ENCODE peak calls at places on chromosomes 2 and 18, in six cellular contexts. D is SK-N-SH, G is GM23248, W is neuronal stem cell, O is K562, V is H1. X is an unnamed sample.
A peak's percentile ranks its signal among the peaks of the same experiment; 100 is the strongest.

GRCh38 chr2:237590272-237591020 is at the start of gene RAB17:
- DNase-seq in D (no peak), G (peak; percentile 50), W (no peak), O (no peak), V (no peak), X (peak; percentile 47)

GRCh38 chr2:98399112-98399511 is 45.5 kb upstream of the INPP4A start:
- DNase-seq in D (no peak), G (no peak), W (no peak), O (no peak), V (no peak), X (no peak)

GRCh38 chr2:222900354-222900753 is 39.5 kb downstream of the ACSL3 start:
- DNase-seq in D (no peak), G (peak; percentile 30), W (no peak), O (no peak), V (no peak), X (peak; percentile 60)

GRCh38 chr2:84904717-84905174 is 710 bp upstream of the TMSB10 start:
- DNase-seq in D (peak; percentile 56), G (peak; percentile 83), W (no peak), O (peak; percentile 60), V (peak; percentile 74), X (peak; percentile 78)

GRCh38 chr18:48454146-48454796 is 45.1 kb upstream of the ZBTB7C start:
- DNase-seq in D (no peak), G (no peak), W (no peak), O (no peak), V (no peak), X (no peak)

GRCh38 chr2:101520246-101520645 is 45.3 kb upstream of the RFX8 start:
- DNase-seq in D (no peak), G (peak; percentile 66), W (no peak), O (no peak), V (no peak), X (no peak)

GRCh38 chr2:77831068-77831467 is 308.9 kb upstream of the LRRTM4 start:
- DNase-seq in D (no peak), G (no peak), W (no peak), O (no peak), V (no peak), X (no peak)

GRCh38 chr2:57828221-57828620 is 218.4 kb upstream of the VRK2 start:
- DNase-seq in D (no peak), G (no peak), W (no peak), O (no peak), V (no peak), X (no peak)

GRCh38 chr18:49459404-49460171 is 857 bp downstream of the DYM start:
- DNase-seq in D (peak; percentile 33), G (peak; percentile 71), W (no peak), O (peak; percentile 10), V (no peak), X (no peak)

GRCh38 chr2:195562624-195563566 is 94.1 kb upstream of the SLC39A10 start:
- DNase-seq in D (peak; percentile 31), G (peak; percentile 40), W (no peak), O (no peak), V (no peak), X (peak; percentile 22)

GRCh38 chr2:138919336-138919735 is 139.1 kb upstream of the NXPH2 start:
- DNase-seq in D (no peak), G (no peak), W (no peak), O (no peak), V (no peak), X (no peak)

GRCh38 chr2:120346667-120347358 is 877 bp downstream of the INHBB start:
- DNase-seq in D (peak; percentile 66), G (peak; percentile 68), W (no peak), O (no peak), V (peak; percentile 63), X (peak; percentile 82)

GRCh38 chr2:152432765-152433164 is 97.8 kb downstream of the FMNL2 start:
- DNase-seq in D (no peak), G (no peak), W (no peak), O (no peak), V (no peak), X (no peak)

GRCh38 chr2:152433814-152434213 is 98.8 kb downstream of the FMNL2 start:
- DNase-seq in D (no peak), G (no peak), W (no peak), O (no peak), V (no peak), X (no peak)

GRCh38 chr2:152436148-152436547 is 101.2 kb downstream of the FMNL2 start:
- DNase-seq in D (no peak), G (no peak), W (no peak), O (no peak), V (no peak), X (no peak)

GRCh38 chr2:152433289-152433688 is 98.3 kb downstream of the FMNL2 start:
- DNase-seq in D (no peak), G (no peak), W (no peak), O (no peak), V (no peak), X (no peak)

DNA sequence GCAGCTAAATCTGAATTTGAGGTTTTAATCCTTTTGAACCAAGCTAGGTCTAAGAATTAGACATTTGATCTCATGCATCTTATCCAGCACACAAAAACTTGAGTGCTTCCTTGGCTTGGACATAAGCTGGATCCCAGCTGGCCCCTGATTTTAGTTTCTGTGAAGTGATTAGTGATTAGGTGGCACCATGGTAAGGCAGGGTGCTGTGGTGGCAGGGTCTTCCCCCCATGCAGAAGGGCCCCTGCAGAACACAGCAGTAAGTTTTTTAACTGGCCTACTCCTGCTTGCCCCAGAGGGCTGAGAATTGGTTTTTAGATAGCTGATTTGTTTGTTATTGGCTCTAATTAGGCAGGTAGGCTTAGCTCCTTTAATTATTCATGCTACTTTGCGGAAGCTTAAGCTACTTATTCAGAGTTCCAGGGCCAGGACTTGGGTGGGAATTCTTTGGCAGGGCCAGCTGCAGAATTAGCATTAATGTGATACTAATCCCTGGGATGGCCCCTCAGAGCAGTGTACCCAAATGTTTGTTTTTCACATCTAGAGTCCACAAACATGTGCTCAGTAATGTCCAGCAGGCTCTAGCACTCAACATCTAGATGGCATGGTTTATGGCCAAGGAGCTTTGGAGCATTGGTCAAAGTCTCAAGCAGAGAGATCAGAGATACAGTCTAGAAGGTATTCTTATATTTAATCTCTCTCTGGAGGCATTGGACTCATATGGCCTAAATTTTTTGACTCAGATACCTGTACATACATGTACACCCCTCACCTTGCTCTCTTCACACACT is 99.6 kb downstream of the FMNL2 start:
- DNase-seq in D (no peak), G (no peak), W (no peak), O (no peak), V (no peak), X (no peak)
- H3K9ac ChIP-seq in D (no peak overlapping the region), G (no peak overlapping the region), W (no peak overlapping the region), O (no peak overlapping the region), V (no peak overlapping the region), X (no peak overlapping the region)

DNA sequence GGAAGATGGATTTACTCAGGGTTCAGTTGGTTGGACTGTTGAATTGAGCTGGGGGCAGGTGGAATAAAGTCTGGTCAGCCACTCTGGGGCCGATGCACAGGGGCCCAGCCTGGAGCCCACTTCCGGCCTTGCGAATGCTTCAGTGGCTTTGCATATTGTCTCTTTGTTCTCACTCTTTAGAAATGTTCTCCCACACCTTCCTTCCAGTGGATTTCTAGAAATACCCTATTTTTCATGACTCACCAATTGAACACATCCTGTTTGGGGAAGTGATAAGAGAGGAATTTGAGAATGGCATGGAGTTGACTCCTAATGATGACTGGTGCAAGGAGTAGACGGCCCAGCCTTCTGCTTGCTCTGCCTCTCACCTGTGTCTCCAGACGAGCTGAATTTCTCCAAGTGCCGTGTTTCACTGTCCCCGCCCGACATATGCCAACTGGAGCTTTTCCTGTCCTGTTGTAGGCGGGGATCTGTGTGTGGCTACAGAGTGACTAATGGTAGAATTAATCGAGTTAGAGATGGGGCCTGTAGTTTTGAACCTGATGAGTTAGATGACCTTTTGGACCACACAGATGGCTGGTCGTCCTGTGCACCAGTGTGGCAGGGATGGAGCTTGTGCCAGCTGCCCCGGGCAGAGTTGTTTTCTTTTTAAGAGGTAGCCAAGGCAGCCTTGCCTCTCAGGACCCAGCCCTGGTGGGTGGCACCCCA is 28.2 kb downstream of the ASAP2 start:
- DNase-seq in D (peak; percentile 87), G (peak; percentile 86), W (no peak), O (peak; percentile 49), V (no peak), X (peak; percentile 69)
- H3K4me1 ChIP-seq in D (peaks cover 90% of the 10 kb centered on the region), G (peaks cover 92% of the 10 kb centered on the region), W (peaks cover 39% of the 10 kb centered on the region), O (peaks cover 8% of the 10 kb centered on the region), V (no peaks in the 10 kb centered on the region), X (peaks cover 71% of the 10 kb centered on the region)

DNA sequence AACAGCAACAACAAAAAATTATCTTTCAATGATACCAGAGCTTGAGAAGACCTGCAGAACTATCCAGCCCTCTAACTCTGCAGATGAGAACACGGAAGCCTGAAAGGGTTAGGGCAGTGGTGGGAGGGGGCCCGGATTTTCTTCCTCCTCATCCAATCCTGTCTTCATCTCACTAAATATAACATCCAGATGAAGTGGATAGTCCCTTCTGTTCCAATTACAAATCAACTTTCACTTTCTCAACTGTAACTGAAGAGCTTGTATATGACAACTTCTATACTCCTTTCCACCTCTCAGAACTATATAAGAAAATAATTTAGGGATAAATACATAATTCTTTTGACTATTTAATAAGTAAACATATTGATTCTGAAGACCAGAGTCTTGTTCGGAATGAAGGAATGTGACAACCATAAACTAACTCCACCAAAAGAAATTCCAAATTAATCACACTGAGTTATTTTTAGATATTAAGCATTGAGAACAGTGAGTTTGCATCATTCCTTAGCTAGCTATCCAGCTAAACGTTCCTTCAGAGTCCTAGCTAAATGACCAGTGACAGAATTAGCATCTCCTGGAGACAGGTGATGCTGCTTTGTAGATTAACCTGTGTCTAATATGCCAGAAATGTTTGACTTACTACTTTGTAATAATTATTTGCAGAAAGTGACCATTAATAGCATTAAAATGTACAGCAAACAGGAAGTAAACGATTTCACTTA is 32.7 kb downstream of the SFT2D3 start:
- DNase-seq in D (no peak), G (peak; percentile 69), W (no peak), O (no peak), V (no peak), X (peak; percentile 34)
- H3K4me3 ChIP-seq in D (no peak overlapping the region), G (peak overlapping the region; percentile 64), W (no peak overlapping the region), O (no peak overlapping the region), V (no peak overlapping the region), X (peak overlapping the region; percentile 76)

GRCh38 chr18:46755315-46756171 is 1.3 kb downstream of the ST8SIA5 start:
- DNase-seq in D (peak; percentile 22), G (no peak), W (peak; percentile 8), O (no peak), V (peak; percentile 60), X (no peak)

GRCh38 chr18:46756172-46756558 is 688 bp downstream of the ST8SIA5 start:
- DNase-seq in D (peak; percentile 52), G (peak; percentile 7), W (peak; percentile 27), O (no peak), V (no peak), X (no peak)

GRCh38 chr18:46754661-46755292 is 2.1 kb downstream of the ST8SIA5 start:
- DNase-seq in D (no peak), G (no peak), W (no peak), O (no peak), V (peak; percentile 58), X (no peak)

GRCh38 chr18:46751882-46752281 is 5.0 kb downstream of the ST8SIA5 start:
- DNase-seq in D (no peak), G (no peak), W (no peak), O (no peak), V (no peak), X (no peak)

GRCh38 chr18:46754188-46754587 is 2.7 kb downstream of the ST8SIA5 start:
- DNase-seq in D (no peak), G (no peak), W (no peak), O (no peak), V (no peak), X (no peak)
- H3K9ac ChIP-seq in D (no peak overlapping the region), G (no peak overlapping the region), W (no peak overlapping the region), O (no peak overlapping the region), V (no peak overlapping the region), X (no peak overlapping the region)

GRCh38 chr2:143732931-143733330 is 603.7 kb downstream of the ARHGAP15 start:
- DNase-seq in D (no peak), G (no peak), W (no peak), O (no peak), V (no peak), X (no peak)
- H3K4me1 ChIP-seq in D (no peaks in the 10 kb centered on the region), G (peaks cover 7% of the 10 kb centered on the region), W (no peaks in the 10 kb centered on the region), O (no peaks in the 10 kb centered on the region), V (peaks cover 5% of the 10 kb centered on the region), X (no peaks in the 10 kb centered on the region)